ENCODE peak calls at places on chromosomes 12 and 14, in seven cellular contexts. U is tibial nerve, Z is A673, G is lower lobe of right lung, M is GM12878, H is ovary, K is IMR-90. J is an unnamed sample.

GRCh38 chr14:73457935-73458218 is 469 bp downstream of the NUMB start:
- DNase-seq in M (no peak), G (peak), U (peak), H (peak), K (no peak), Z (no peak), J (no peak)

GRCh38 chr12:68224613-68225285 is 861 bp downstream of the IL26 start:
- DNase-seq in H (no peak), M (no peak), U (no peak), Z (no peak), K (peak), G (no peak), J (no peak)

GRCh38 chr12:4246116-4246515 is 27.4 kb upstream of the CCND2 start:
- DNase-seq in G (no peak), M (no peak), Z (no peak), H (no peak), K (no peak), U (no peak), J (no peak)

GRCh38 chr14:41285193-41285748 is 321.4 kb upstream of the LRFN5 start:
- DNase-seq in G (no peak), M (no peak), H (no peak), Z (peak), K (peak), U (peak), J (no peak)

GRCh38 chr12:115852054-115852453 is 425.4 kb downstream of the MED13L start:
- DNase-seq in G (no peak), M (no peak), U (no peak), H (no peak), K (no peak), Z (no peak), J (no peak)

GRCh38 chr12:66011731-66012130 is 118.8 kb downstream of the LLPH start:
- DNase-seq in Z (no peak), K (peak), H (no peak), M (no peak), G (no peak), U (no peak), J (no peak)

GRCh38 chr12:123453165-123453564 is 4.8 kb upstream of the SNRNP35 start:
- DNase-seq in M (no peak), H (no peak), Z (peak), K (no peak), G (peak), U (no peak), J (no peak)

GRCh38 chr12:58443981-58444371 is 476.3 kb downstream of the LRIG3 start:
- DNase-seq in H (no peak), K (peak), M (no peak), U (no peak), Z (no peak), G (no peak), J (no peak)

GRCh38 chr12:53223006-53223305 is 9.1 kb downstream of the RARG start:
- DNase-seq in Z (no peak), M (no peak), H (no peak), G (peak), U (no peak), K (no peak), J (no peak)

GRCh38 chr12:82970614-82971013 is 283.9 kb downstream of the TMTC2 start:
- DNase-seq in Z (no peak), H (no peak), G (no peak), U (no peak), M (no peak), K (no peak), J (no peak)

GRCh38 chr12:111063296-111064026 is 143.1 kb upstream of the MYL2 start:
- DNase-seq in M (no peak), U (no peak), K (no peak), G (no peak), Z (no peak), H (no peak), J (no peak)

GRCh38 chr12:122345042-122345441 is 77.4 kb downstream of the CLIP1 start:
- DNase-seq in H (no peak), K (no peak), G (no peak), M (no peak), U (no peak), Z (no peak), J (no peak)

GRCh38 chr12:110791589-110791988 is 48.9 kb upstream of the PPP1CC start:
- DNase-seq in U (no peak), M (peak), Z (no peak), H (no peak), G (no peak), K (no peak), J (no peak)

GRCh38 chr14:99259327-99259726 is 12.7 kb downstream of the BCL11B start:
- DNase-seq in G (no peak), H (no peak), U (no peak), M (no peak), Z (no peak), K (no peak), J (no peak)

GRCh38 chr12:2793561-2793960 is 1.2 kb upstream of the FKBP4 start:
- DNase-seq in G (no peak), Z (no peak), U (no peak), H (peak), K (no peak), M (no peak), J (no peak)

GRCh38 chr12:101935769-101936741 is 58.7 kb downstream of the DRAM1 start:
- DNase-seq in G (no peak), U (peak), H (peak), Z (peak), K (peak), M (peak), J (peak)

GRCh38 chr14:102525213-102526143 is 15.9 kb upstream of the ANKRD9 start:
- DNase-seq in H (no peak), G (no peak), M (peak), U (peak), Z (peak), K (peak), J (peak)

GRCh38 chr12:71159260-71159659 is 1.5 kb upstream of the TSPAN8 start:
- DNase-seq in M (no peak), K (no peak), Z (no peak), G (no peak), H (no peak), U (no peak), J (no peak)

GRCh38 chr12:121089031-121089812 is 43.5 kb upstream of the P2RX7 start:
- DNase-seq in U (no peak), Z (no peak), G (no peak), K (no peak), H (no peak), M (no peak), J (no peak)

GRCh38 chr14:40616579-40616978 is 990.1 kb upstream of the LRFN5 start:
- DNase-seq in M (no peak), U (no peak), Z (no peak), H (no peak), G (no peak), K (no peak), J (no peak)

GRCh38 chr14:32473476-32473875 is 144.4 kb downstream of the AKAP6 start:
- DNase-seq in M (no peak), K (no peak), U (peak), H (peak), G (no peak), Z (no peak), J (peak)

GRCh38 chr14:99574099-99574880 is 29.7 kb downstream of the CCDC85C start:
- DNase-seq in Z (peak), H (peak), M (no peak), K (peak), U (no peak), G (peak), J (peak)

GRCh38 chr12:123889848-123890535 is 82.6 kb downstream of the CCDC92 start:
- DNase-seq in H (no peak), M (no peak), Z (no peak), G (no peak), K (no peak), U (no peak), J (no peak)

GRCh38 chr12:113568021-113568420 is 96.3 kb upstream of the LHX5 start:
- DNase-seq in G (no peak), U (no peak), M (no peak), H (no peak), Z (no peak), K (no peak), J (no peak)

GRCh38 chr14:42855159-42855558 is 1248.5 kb downstream of the LRFN5 start:
- DNase-seq in U (no peak), K (peak), H (no peak), M (no peak), G (no peak), Z (peak), J (no peak)

GRCh38 chr14:64200170-64200569 is 94.0 kb downstream of the ESR2 start:
- DNase-seq in G (peak), Z (no peak), H (peak), M (no peak), U (no peak), K (no peak), J (peak)

GRCh38 chr14:103718572-103718971 is 3.0 kb downstream of the ZFYVE21 start:
- DNase-seq in H (peak), U (no peak), G (no peak), Z (no peak), K (peak), M (no peak), J (no peak)

GRCh38 chr12:67792185-67792584 is 143.6 kb downstream of the DYRK2 start:
- DNase-seq in M (no peak), Z (no peak), U (no peak), K (no peak), G (no peak), H (no peak), J (no peak)

GRCh38 chr12:89140580-89141236 is 211.6 kb downstream of the DUSP6 start:
- DNase-seq in Z (no peak), H (no peak), M (no peak), K (peak), U (no peak), G (no peak), J (peak)

GRCh38 chr12:48183091-48183875 is at the start of gene CCDC184:
- DNase-seq in K (peak), M (peak), G (peak), Z (peak), U (peak), H (peak), J (peak)

GRCh38 chr14:58876613-58877012 is 238.9 kb downstream of the DACT1 start:
- DNase-seq in Z (no peak), H (no peak), G (no peak), U (no peak), K (peak), M (no peak), J (no peak)

GRCh38 chr14:24356208-24356607 is 11.8 kb upstream of the NFATC4 start:
- DNase-seq in M (no peak), H (no peak), Z (no peak), U (no peak), K (no peak), G (no peak), J (no peak)

DNA sequence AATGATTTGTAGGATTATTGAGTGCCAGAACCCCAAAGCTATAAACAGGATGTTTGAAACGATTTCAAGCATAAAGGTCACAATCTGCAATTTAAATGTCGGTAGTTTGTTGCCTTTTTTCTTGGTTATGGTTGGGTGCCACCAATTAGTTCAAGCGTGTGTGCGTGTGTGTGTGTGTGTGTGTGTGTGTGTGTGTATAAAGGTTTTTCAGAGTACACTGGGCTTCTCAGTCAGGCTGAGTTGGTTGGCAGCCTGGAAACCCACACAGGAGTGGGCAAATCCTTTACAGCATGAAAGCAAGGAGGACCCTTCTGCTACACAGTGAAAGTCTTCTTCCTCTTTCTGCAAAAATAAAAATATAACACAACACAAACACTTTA is 13.4 kb upstream of the WSCD2 start:
- DNase-seq in U (no peak), Z (no peak), K (no peak), M (no peak), H (no peak), G (no peak), J (no peak)
- H3K27ac ChIP-seq in U (peak), Z (no peak), K (no peak), M (no peak), H (no peak), G (no peak), J (no peak)

GRCh38 chr12:51295651-51296050 is 25.4 kb upstream of the SMAGP start:
- DNase-seq in M (no peak), G (no peak), Z (no peak), H (no peak), K (no peak), U (no peak), J (no peak)

DNA sequence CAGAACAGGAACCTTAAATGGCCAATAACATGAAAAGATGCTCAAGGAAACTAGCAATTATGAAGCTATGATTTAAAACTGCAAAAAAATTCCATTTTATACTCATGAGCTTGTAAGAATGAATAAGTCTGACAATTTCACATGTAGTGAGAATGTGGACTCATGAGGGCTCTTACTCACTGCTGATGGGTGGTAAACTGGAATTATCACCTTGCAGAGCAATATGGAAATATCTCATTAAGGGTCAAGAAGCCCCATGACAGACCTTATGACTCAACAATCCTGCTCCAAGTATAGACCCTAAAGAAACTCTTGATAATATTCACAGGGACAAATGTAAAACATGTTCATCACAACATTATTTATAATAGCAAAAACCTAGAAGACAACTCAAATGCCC is 23.5 kb upstream of the SMAGP start:
- DNase-seq in G (no peak), K (peak), U (no peak), Z (no peak), H (no peak), M (no peak), J (no peak)
- H3K27ac ChIP-seq in G (no peak), K (no peak), U (no peak), Z (no peak), H (no peak), M (no peak), J (no peak)

GRCh38 chr14:71361335-71361734 is 454.1 kb downstream of the PCNX1 start:
- DNase-seq in Z (no peak), G (no peak), H (no peak), K (peak), M (no peak), U (no peak), J (no peak)
- H3K27ac ChIP-seq in Z (peak), G (no peak), H (no peak), K (no peak), M (peak), U (peak), J (no peak)

DNA sequence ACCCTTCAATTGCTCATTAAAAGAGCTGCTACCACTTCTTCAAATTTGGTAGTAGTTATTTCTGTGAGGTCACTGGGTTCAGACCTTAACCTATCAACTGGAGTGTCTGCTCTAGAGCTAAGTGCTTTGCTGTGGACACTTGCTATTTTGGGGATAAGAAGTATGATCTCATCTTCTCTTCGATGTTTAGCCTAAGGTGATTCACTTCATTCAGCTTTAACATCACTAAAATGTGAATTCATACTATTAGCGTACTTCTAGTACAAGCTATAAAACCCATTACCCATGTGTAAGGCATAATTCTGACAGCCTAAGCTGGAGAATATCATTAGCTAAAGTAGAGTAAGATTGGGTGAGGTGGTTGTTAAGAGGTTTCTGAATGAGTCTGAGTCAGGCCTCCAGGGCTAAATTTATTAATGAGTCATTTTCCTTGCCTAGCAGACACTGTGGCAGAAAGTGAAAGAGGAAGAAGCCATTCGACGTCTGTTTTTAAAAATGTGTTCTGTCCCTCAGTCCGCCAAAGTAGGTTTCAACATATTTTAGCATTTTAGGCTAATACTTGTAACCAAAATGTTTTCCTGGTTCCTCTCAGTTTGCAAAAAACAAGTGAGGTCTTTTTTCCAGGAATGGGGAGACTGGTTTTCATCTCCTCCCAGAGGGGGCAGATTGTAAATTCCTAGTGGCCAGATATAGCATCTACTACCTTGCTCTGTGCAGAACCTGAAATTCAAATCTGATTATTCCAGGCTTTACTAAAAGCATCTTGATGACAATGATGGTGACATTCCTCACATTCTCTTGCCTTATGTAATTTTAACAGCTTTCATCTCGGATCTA is 103.6 kb downstream of the SSPN start:
- DNase-seq in K (peak), G (no peak), U (no peak), M (peak), H (no peak), Z (peak), J (no peak)
- H3K27ac ChIP-seq in K (no peak), G (peak), U (peak), M (peak), H (no peak), Z (no peak), J (no peak)

DNA sequence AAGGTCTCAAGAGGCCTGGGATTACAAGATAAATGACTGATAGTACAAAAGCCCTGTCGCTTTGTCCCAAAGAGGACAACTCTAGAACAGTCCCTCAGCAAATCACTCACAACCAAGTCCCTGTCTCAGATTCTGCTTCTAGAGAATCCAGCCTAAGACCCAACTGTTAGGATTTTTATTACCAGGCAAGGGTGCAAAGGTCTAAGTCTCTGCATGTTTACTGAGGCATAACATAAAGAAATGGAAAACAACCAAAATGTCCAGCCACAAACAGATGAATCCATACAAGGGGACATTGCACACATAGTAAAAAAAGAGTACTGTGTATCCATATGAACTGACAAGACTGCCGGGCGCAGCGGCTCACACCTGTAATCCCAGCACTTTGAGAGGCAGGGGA is 104.1 kb downstream of the FOXN3 start:
- DNase-seq in M (no peak), G (no peak), H (no peak), U (no peak), Z (no peak), K (no peak), J (no peak)
- H3K27ac ChIP-seq in M (no peak), G (no peak), H (no peak), U (no peak), Z (no peak), K (no peak), J (no peak)

GRCh38 chr12:25694072-25694471 is 141.0 kb upstream of the LMNTD1 start:
- DNase-seq in H (no peak), U (peak), G (no peak), Z (no peak), K (peak), M (no peak), J (peak)
- H3K27ac ChIP-seq in H (no peak), U (peak), G (no peak), Z (no peak), K (no peak), M (no peak), J (no peak)

GRCh38 chr14:93046696-93047050 is 69.1 kb downstream of the ITPK1 start:
- DNase-seq in H (no peak), K (no peak), G (no peak), U (no peak), M (no peak), Z (no peak), J (peak)
- H3K27ac ChIP-seq in H (no peak), K (no peak), G (no peak), U (peak), M (no peak), Z (no peak), J (peak)

DNA sequence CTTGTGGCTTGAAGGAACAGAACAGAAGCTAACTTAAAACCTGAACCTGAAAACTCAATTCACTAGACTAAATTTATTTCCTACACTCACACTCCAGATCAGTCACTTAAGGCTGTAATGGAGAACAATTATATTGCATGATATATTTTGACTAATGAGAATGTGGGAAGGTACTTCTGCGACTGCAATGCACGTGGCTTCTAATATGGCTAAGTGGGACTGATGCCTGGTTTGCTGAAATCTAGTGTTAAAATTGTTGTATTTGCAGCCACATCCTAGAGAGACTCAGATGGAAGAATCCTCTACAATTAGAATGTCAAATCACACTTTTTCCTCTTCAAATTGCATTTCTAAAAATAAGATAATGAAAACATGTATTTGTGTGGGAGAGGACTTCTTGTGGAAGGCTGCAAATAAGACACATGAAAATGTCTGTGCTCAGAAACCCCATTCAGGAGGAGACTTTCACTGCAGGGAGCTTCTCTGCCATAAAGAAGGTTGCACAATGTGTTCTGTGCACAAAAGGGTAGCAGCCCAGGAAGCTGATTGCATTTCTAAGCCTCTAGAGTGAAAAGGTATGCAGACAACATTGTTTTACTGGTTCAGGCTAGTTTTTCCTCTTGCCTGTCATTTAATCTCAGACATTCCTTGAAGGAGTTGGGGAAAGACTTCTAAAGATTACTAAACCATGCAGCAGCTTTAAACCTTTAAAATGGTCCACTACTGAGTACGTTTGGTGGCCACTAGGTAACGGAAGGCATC is 224.3 kb downstream of the NEDD1 start:
- DNase-seq in M (no peak), Z (peak), G (no peak), U (no peak), H (no peak), K (no peak), J (no peak)
- H3K27ac ChIP-seq in M (no peak), Z (no peak), G (no peak), U (no peak), H (no peak), K (no peak), J (no peak)

J was measured in right cardiac atrium.